ENCODE peak calls at places on chromosomes 6 and 20, in four cellular contexts. V is foreskin fibroblast, U is right lobe of liver, R is tibial artery. X is an unnamed sample.

GRCh38 chr20:18943542-18943941 is 130.0 kb downstream of the SCP2D1 start:
- DNase-seq in V (no peak), U (no peak), R (peak), X (no peak)

GRCh38 chr6:103723438-103723837 is 1136.3 kb downstream of the HACE1 start:
- DNase-seq in V (no peak), U (no peak), R (no peak), X (no peak)

GRCh38 chr20:22371843-22372242 is 212.5 kb downstream of the FOXA2 start:
- DNase-seq in V (no peak), U (no peak), R (no peak), X (no peak)

GRCh38 chr6:10300071-10300470 is 114.8 kb downstream of the TFAP2A start:
- DNase-seq in V (no peak), U (no peak), R (no peak), X (no peak)

GRCh38 chr20:4013041-4013440 is 2.3 kb downstream of the RNF24 start:
- DNase-seq in V (no peak), U (no peak), R (no peak), X (no peak)

GRCh38 chr20:3165473-3166337 is 6.0 kb upstream of the FASTKD5 start:
- DNase-seq in V (peak), U (peak), R (peak), X (no peak)

GRCh38 chr20:44817143-44817910 is 7.0 kb upstream of the RIMS4 start:
- DNase-seq in V (no peak), U (no peak), R (no peak), X (no peak)

GRCh38 chr6:44921787-44922186 is 406.3 kb upstream of the RUNX2 start:
- DNase-seq in V (no peak), U (peak), R (no peak), X (no peak)

GRCh38 chr6:66435321-66435720 is 728.3 kb upstream of the EYS start:
- DNase-seq in V (no peak), U (no peak), R (no peak), X (no peak)

GRCh38 chr20:52251137-52251700 is 59.6 kb upstream of the ZFP64 start:
- DNase-seq in V (no peak), U (no peak), R (no peak), X (no peak)

GRCh38 chr20:47389867-47390347 is 33.4 kb upstream of the ZMYND8 start:
- DNase-seq in V (peak), U (no peak), R (no peak), X (no peak)

GRCh38 chr20:34621383-34622367 is 55.2 kb downstream of the PIGU start:
- DNase-seq in V (no peak), U (no peak), R (no peak), X (no peak)

GRCh38 chr6:33116417-33116816 is 40.6 kb downstream of the HLA-DPB1 start:
- DNase-seq in V (no peak), U (no peak), R (no peak), X (no peak)

GRCh38 chr6:169809386-169809785 is 58.0 kb downstream of the ERMARD start:
- DNase-seq in V (no peak), U (no peak), R (no peak), X (no peak)

GRCh38 chr6:34375833-34376232 is 16.6 kb downstream of the NUDT3 start:
- DNase-seq in V (no peak), U (no peak), R (no peak), X (no peak)

GRCh38 chr6:127518710-127519468 is at the start of gene MTCL3:
- DNase-seq in V (peak), U (no peak), R (no peak), X (peak)

GRCh38 chr6:127517698-127518097 is 1.4 kb downstream of the MTCL3 start:
- DNase-seq in V (no peak), U (no peak), R (no peak), X (no peak)

GRCh38 chr6:127518212-127518709 is 874 bp downstream of the MTCL3 start:
- DNase-seq in V (no peak), U (no peak), R (no peak), X (no peak)

GRCh38 chr6:127520061-127520460 is 926 bp upstream of the MTCL3 start:
- DNase-seq in V (no peak), U (no peak), R (no peak), X (no peak)

GRCh38 chr6:127519469-127519785 is 292 bp upstream of the MTCL3 start:
- DNase-seq in V (no peak), U (no peak), R (no peak), X (no peak)
- H3K4me3 ChIP-seq in V (peak), U (no peak), R (no peak), X (peak)

DNA sequence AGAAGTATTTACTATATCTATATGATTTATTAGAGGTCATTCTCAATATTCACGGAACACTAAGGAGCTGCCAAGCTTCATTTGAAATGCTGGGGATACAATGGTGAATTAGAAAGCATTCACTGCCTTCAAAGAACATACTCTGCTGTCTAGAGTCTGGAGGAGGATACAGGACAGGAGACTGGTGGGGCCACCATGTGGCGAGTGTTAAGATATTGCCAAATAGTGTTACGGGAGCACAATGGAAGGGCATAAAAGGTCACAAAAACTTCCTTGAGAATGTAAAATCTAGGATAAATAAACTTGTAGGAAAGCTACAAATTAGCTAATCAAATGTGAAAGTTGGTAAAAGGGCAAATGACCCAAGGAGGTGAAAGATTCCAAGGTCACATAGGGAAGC is 271.7 kb downstream of the RFPL4B start:
- DNase-seq in V (no peak), U (no peak), R (no peak), X (no peak)
- TF ChIP-seq CTCF in V (no peak), U (no peak), R (no peak), X (peak)

DNA sequence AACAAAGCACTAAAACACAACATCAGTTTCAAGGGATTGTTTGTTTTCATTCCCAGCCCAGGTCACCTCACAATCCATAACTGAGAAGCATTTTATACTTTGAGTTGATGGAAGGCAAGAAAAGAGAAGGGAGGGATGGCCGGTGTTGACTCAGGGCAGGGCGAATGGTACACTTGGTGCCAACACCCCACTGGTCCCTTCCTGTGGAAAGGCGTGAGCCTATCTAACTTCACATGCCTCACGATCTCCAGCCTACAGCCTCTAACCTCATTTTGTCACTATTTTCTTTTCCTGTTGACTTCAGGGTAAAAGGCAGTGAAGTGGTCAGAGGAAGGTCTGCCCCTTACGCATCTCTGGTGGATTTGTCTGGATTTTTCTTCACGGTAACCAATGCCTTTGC is 53.5 kb upstream of the SASH1 start:
- DNase-seq in V (no peak), U (no peak), R (no peak), X (no peak)
- H3K4me3 ChIP-seq in V (no peak), U (no peak), R (no peak), X (no peak)

GRCh38 chr20:33263784-33264183 is 19.2 kb upstream of the BPIFB1 start:
- DNase-seq in V (no peak), U (no peak), R (peak), X (no peak)

GRCh38 chr20:33261465-33261864 is 21.5 kb upstream of the BPIFB1 start:
- DNase-seq in V (no peak), U (no peak), R (peak), X (no peak)

GRCh38 chr20:33267691-33268090 is 15.3 kb upstream of the BPIFB1 start:
- DNase-seq in V (no peak), U (no peak), R (no peak), X (no peak)

GRCh38 chr20:33259371-33259770 is 23.6 kb downstream of the BPIFA1 start:
- DNase-seq in V (no peak), U (no peak), R (no peak), X (no peak)

GRCh38 chr20:33262658-33263065 is 20.4 kb upstream of the BPIFB1 start:
- DNase-seq in V (peak), U (no peak), R (peak), X (peak)
- TF ChIP-seq CTCF in V (peak), U (peak), R (no peak), X (peak)

GRCh38 chr20:37347347-37347823 is 1.4 kb downstream of the SRC start:
- DNase-seq in V (no peak), U (no peak), R (no peak), X (no peak)
- H3K4me3 ChIP-seq in V (peak), U (no peak), R (peak), X (peak)